ENCODE peak calls at places on chromosomes 7 and 10, in six cellular contexts. I, W, C, P, L and J are unnamed samples.

GRCh38 chr10:87579563-87579962 is 74.9 kb downstream of the MINPP1 start:
- DNase-seq in I (no peak), W (no peak), C (no peak), P (no peak), L (no peak), J (no peak)

GRCh38 chr7:71974611-71975010 is 437.5 kb downstream of the CALN1 start:
- DNase-seq in I (no peak), W (no peak), C (no peak), P (no peak), L (no peak), J (peak)

GRCh38 chr7:77982926-77983550 is 184.5 kb downstream of the PHTF2 start:
- DNase-seq in I (no peak), W (peak), C (no peak), P (no peak), L (no peak), J (no peak)

GRCh38 chr7:157633465-157634185 is 296.8 kb downstream of the DNAJB6 start:
- DNase-seq in I (no peak), W (no peak), C (no peak), P (no peak), L (no peak), J (no peak)

GRCh38 chr7:93964262-93964661 is 39.9 kb downstream of the BET1 start:
- DNase-seq in I (no peak), W (no peak), C (no peak), P (no peak), L (no peak), J (no peak)

GRCh38 chr7:90401989-90402388 is 1.3 kb upstream of the CLDN12 start:
- DNase-seq in I (no peak), W (no peak), C (peak), P (no peak), L (peak), J (peak)

GRCh38 chr10:6918305-6918704 is 338.2 kb upstream of the PRKCQ start:
- DNase-seq in I (peak), W (no peak), C (no peak), P (no peak), L (no peak), J (no peak)

GRCh38 chr10:93874309-93875031 is 19.3 kb upstream of the SLC35G1 start:
- DNase-seq in I (no peak), W (no peak), C (no peak), P (no peak), L (no peak), J (peak)

GRCh38 chr10:114881916-114882315 is 56.1 kb upstream of the TRUB1 start:
- DNase-seq in I (no peak), W (no peak), C (no peak), P (no peak), L (no peak), J (no peak)

GRCh38 chr7:33459340-33459751 is 330.0 kb downstream of the BBS9 start:
- DNase-seq in I (peak), W (no peak), C (peak), P (no peak), L (peak), J (peak)

GRCh38 chr7:151876899-151877777 is at the start of gene PRKAG2:
- DNase-seq in I (no peak), W (peak), C (peak), P (no peak), L (peak), J (peak)

GRCh38 chr7:45718464-45719330 is 144.5 kb downstream of the ADCY1 start:
- DNase-seq in I (no peak), W (no peak), C (no peak), P (no peak), L (no peak), J (no peak)

GRCh38 chr7:5693529-5693928 is 87.9 kb downstream of the RNF216 start:
- DNase-seq in I (no peak), W (peak), C (no peak), P (no peak), L (no peak), J (no peak)

GRCh38 chr7:158723266-158723665 is 18.7 kb upstream of the NCAPG2 start:
- DNase-seq in I (no peak), W (no peak), C (no peak), P (no peak), L (no peak), J (no peak)

GRCh38 chr10:15609291-15609690 is 110.4 kb downstream of the ITGA8 start:
- DNase-seq in I (no peak), W (no peak), C (no peak), P (no peak), L (no peak), J (no peak)

GRCh38 chr7:15720849-15721471 is 34.5 kb upstream of the MEOX2 start:
- DNase-seq in I (no peak), W (peak), C (peak), P (no peak), L (peak), J (peak)

GRCh38 chr10:88152720-88153119 is 289.3 kb downstream of the PTEN start:
- DNase-seq in I (no peak), W (peak), C (no peak), P (no peak), L (no peak), J (no peak)

GRCh38 chr7:30453016-30453415 is 25.6 kb downstream of the NOD1 start:
- DNase-seq in I (no peak), W (no peak), C (no peak), P (no peak), L (no peak), J (no peak)

GRCh38 chr10:113960617-113961260 is 82.9 kb upstream of the ADRB1 start:
- DNase-seq in I (no peak), W (peak), C (no peak), P (no peak), L (no peak), J (no peak)

GRCh38 chr7:76310102-76310957 is 7.9 kb downstream of the HSPB1 start:
- DNase-seq in I (no peak), W (no peak), C (peak), P (no peak), L (peak), J (peak)

GRCh38 chr10:12874501-12874900 is 127.0 kb downstream of the CCDC3 start:
- DNase-seq in I (no peak), W (no peak), C (no peak), P (no peak), L (no peak), J (no peak)

GRCh38 chr7:16028651-16029050 is 342.2 kb upstream of the MEOX2 start:
- DNase-seq in I (no peak), W (no peak), C (no peak), P (no peak), L (no peak), J (no peak)

GRCh38 chr7:90749262-90749661 is 153.1 kb downstream of the CDK14 start:
- DNase-seq in I (no peak), W (no peak), C (no peak), P (no peak), L (no peak), J (no peak)

GRCh38 chr7:55977831-55978230 is 13.4 kb downstream of the NIPSNAP2 start:
- DNase-seq in I (no peak), W (no peak), C (peak), P (no peak), L (peak), J (no peak)